ENCODE peak calls at places on chromosomes 5 and 9, in four cellular contexts. T, E, F and X are unnamed samples.
A peak's percentile ranks its signal among the peaks of the same experiment; 100 is the strongest.

GRCh38 chr9:104906441-104907277 is 21.3 kb downstream of the ABCA1 start:
- DNase-seq in T (no peak), E (peak; percentile 81), F (peak; percentile 83), X (no peak)

GRCh38 chr5:35197351-35197750 is 32.9 kb downstream of the PRLR start:
- DNase-seq in T (no peak), E (no peak), F (no peak), X (no peak)

GRCh38 chr5:177972613-177973012 is 23.4 kb downstream of the PROP1 start:
- DNase-seq in T (no peak), E (peak; percentile 7), F (no peak), X (no peak)

GRCh38 chr9:122538757-122539156 is 11.7 kb upstream of the OR1N1 start:
- DNase-seq in T (no peak), E (no peak), F (no peak), X (no peak)

GRCh38 chr5:138466900-138467710 is 1.8 kb downstream of the EGR1 start:
- DNase-seq in T (no peak), E (peak; percentile 38), F (no peak), X (no peak)

GRCh38 chr9:114387678-114388431 is at the start of gene AKNA:
- DNase-seq in T (peak; percentile 51), E (peak; percentile 79), F (peak; percentile 92), X (no peak)

GRCh38 chr5:173498286-173498685 is 118.2 kb downstream of the BOD1 start:
- DNase-seq in T (peak; percentile 9), E (peak; percentile 64), F (no peak), X (no peak)

GRCh38 chr9:132582276-132582785 is at the start of gene BARHL1:
- DNase-seq in T (no peak), E (no peak), F (no peak), X (no peak)

GRCh38 chr9:81782313-81782712 is 93.0 kb upstream of the TLE1 start:
- DNase-seq in T (no peak), E (no peak), F (no peak), X (no peak)

GRCh38 chr5:5100635-5101034 is 39.5 kb upstream of the ADAMTS16 start:
- DNase-seq in T (no peak), E (no peak), F (no peak), X (no peak)

GRCh38 chr9:127898433-127899199 is 787 bp downstream of the ST6GALNAC6 start:
- DNase-seq in T (no peak), E (peak; percentile 89), F (no peak), X (no peak)

GRCh38 chr5:72598461-72599433 is 91.5 kb upstream of the ZNF366 start:
- DNase-seq in T (no peak), E (peak; percentile 74), F (no peak), X (no peak)

GRCh38 chr5:124546643-124547042 is 199.8 kb downstream of the ZNF608 start:
- DNase-seq in T (peak; percentile 12), E (peak; percentile 35), F (no peak), X (no peak)

GRCh38 chr9:137441289-137441934 is at the start of gene ENTPD8:
- DNase-seq in T (no peak), E (no peak), F (no peak), X (peak; percentile 74)

GRCh38 chr5:155193018-155193417 is 179.5 kb downstream of the KIF4B start:
- DNase-seq in T (no peak), E (no peak), F (no peak), X (no peak)

GRCh38 chr5:108028411-108028810 is 353.5 kb downstream of the FBXL17 start:
- DNase-seq in T (peak; percentile 62), E (peak; percentile 10), F (no peak), X (no peak)

GRCh38 chr5:157303667-157304327 is 37.9 kb downstream of the CYFIP2 start:
- DNase-seq in T (no peak), E (no peak), F (no peak), X (no peak)

GRCh38 chr9:93825348-93826115 is 129.6 kb downstream of the BARX1 start:
- DNase-seq in T (no peak), E (no peak), F (no peak), X (no peak)

GRCh38 chr5:132227485-132228240 is at the start of gene P4HA2:
- DNase-seq in T (peak; percentile 76), E (peak; percentile 65), F (peak; percentile 89), X (peak; percentile 50)

GRCh38 chr9:82996931-82997330 is 66.0 kb downstream of the RASEF start:
- DNase-seq in T (no peak), E (peak; percentile 48), F (no peak), X (no peak)

GRCh38 chr9:95783426-95783975 is 92.0 kb upstream of the ERCC6L2 start:
- DNase-seq in T (no peak), E (peak; percentile 85), F (no peak), X (no peak)

GRCh38 chr5:160274483-160274931 is 37.9 kb downstream of the CCNJL start:
- DNase-seq in T (no peak), E (no peak), F (no peak), X (no peak)

GRCh38 chr5:177113566-177114424 is 19.8 kb upstream of the NSD1 start:
- DNase-seq in T (peak; percentile 78), E (peak; percentile 63), F (no peak), X (no peak)

GRCh38 chr5:851553-851952 is 767 bp upstream of the ZDHHC11 start:
- DNase-seq in T (no peak), E (no peak), F (peak; percentile 69), X (no peak)

GRCh38 chr5:73638344-73639095 is 12.5 kb downstream of the ARHGEF28 start:
- DNase-seq in T (no peak), E (peak; percentile 78), F (no peak), X (no peak)

GRCh38 chr5:164663223-164663989 is 1158.0 kb downstream of the MAT2B start:
- DNase-seq in T (no peak), E (peak; percentile 41), F (no peak), X (no peak)

GRCh38 chr9:92945796-92946195 is 1.5 kb upstream of the FGD3 start:
- DNase-seq in T (no peak), E (no peak), F (peak; percentile 58), X (no peak)

GRCh38 chr5:117657591-117657990 is 1083.0 kb upstream of the SEMA6A start:
- DNase-seq in T (no peak), E (no peak), F (no peak), X (no peak)

GRCh38 chr5:142743677-142744441 is 26.3 kb upstream of the ARHGAP26 start:
- DNase-seq in T (no peak), E (peak; percentile 31), F (no peak), X (no peak)

DNA sequence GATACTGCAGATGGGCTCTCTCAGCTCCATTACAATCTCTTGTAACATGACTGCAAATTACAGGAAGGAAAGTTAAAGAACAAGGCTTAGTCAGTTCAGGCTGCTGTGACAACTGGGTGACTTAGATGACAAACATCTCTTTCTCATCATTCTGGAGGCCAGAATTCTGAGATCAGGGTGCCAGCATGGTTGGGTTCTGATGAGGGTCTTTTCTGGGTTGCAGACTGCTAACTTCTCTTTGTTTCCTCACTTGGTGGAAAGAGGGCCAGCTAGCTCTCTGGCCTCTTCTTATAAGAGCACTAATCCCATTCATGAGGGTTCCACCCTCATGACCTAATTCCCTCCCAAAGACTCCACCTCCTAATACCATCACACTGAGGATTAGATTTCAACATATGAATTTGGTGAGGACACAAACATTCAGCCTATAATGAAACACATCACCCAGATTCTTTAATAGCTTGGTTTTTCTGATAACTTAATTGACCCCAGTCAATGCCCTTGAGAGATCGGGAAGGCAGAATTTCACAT is 73.6 kb upstream of the MAMDC2 start:
- DNase-seq in T (no peak), E (no peak), F (no peak), X (no peak)
- H3K4me3 ChIP-seq in T (no peak overlapping the region), E (no peak overlapping the region), F (no peak overlapping the region), X (no peak overlapping the region)

GRCh38 chr9:125418404-125418803 is 156.8 kb downstream of the GAPVD1 start:
- DNase-seq in T (no peak), E (peak; percentile 58), F (no peak), X (no peak)
- H3K27me3 ChIP-seq in T (no peaks in the 10 kb centered on the region), E (no peaks in the 10 kb centered on the region), F (no peaks in the 10 kb centered on the region), X (no peaks in the 10 kb centered on the region)

GRCh38 chr9:120186276-120186675 is 393.7 kb downstream of the CDK5RAP2 start:
- DNase-seq in T (no peak), E (no peak), F (no peak), X (no peak)
- H3K4me3 ChIP-seq in T (no peak overlapping the region), E (no peak overlapping the region), F (no peak overlapping the region), X (no peak overlapping the region)

GRCh38 chr9:34589371-34589655 is 211 bp downstream of the CNTFR start:
- DNase-seq in T (no peak), E (no peak), F (no peak), X (no peak)

GRCh38 chr9:34585946-34586705 is 3.4 kb downstream of the CNTFR start:
- DNase-seq in T (no peak), E (no peak), F (no peak), X (no peak)

GRCh38 chr9:34588671-34589370 is 703 bp downstream of the CNTFR start:
- DNase-seq in T (no peak), E (no peak), F (no peak), X (no peak)

GRCh38 chr9:34584970-34585369 is 4.6 kb downstream of the CNTFR start:
- DNase-seq in T (no peak), E (no peak), F (no peak), X (no peak)

DNA sequence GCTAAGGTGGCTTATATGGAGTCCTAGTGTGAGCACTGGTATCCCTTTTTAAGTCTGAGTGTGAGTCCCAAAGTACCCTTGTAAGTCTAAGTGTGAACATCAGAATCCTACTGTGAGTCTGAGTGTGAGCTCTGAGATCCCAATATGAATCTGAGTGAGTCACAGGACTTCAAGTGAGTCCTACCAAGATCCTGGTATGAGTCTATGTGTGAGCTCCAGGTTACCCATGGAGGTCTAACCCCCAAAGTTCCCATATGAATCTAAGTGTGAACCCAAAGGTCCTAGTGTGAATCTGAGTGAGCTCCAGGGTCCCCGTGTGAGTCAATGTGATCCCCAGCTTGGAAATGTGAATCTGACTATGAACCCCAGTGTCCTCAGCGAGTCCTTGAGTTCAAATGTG is 2.3 kb downstream of the CNTFR start:
- DNase-seq in T (no peak), E (no peak), F (no peak), X (no peak)
- H3K27me3 ChIP-seq in T (peaks cover 5% of the 10 kb centered on the region), E (peaks cover 93% of the 10 kb centered on the region), F (peaks cover 39% of the 10 kb centered on the region), X (peaks cover 76% of the 10 kb centered on the region)

GRCh38 chr9:90814355-90814754 is 12.7 kb downstream of the SYK start:
- DNase-seq in T (no peak), E (no peak), F (no peak), X (no peak)
- H3K4me3 ChIP-seq in T (no peak overlapping the region), E (no peak overlapping the region), F (no peak overlapping the region), X (no peak overlapping the region)

GRCh38 chr5:147344861-147345260 is 110.0 kb downstream of the STK32A start:
- DNase-seq in T (no peak), E (no peak), F (no peak), X (no peak)

GRCh38 chr5:147346006-147346561 is 111.3 kb downstream of the STK32A start:
- DNase-seq in T (no peak), E (no peak), F (no peak), X (no peak)

GRCh38 chr5:147348046-147348445 is 113.2 kb downstream of the STK32A start:
- DNase-seq in T (no peak), E (peak; percentile 34), F (no peak), X (no peak)

DNA sequence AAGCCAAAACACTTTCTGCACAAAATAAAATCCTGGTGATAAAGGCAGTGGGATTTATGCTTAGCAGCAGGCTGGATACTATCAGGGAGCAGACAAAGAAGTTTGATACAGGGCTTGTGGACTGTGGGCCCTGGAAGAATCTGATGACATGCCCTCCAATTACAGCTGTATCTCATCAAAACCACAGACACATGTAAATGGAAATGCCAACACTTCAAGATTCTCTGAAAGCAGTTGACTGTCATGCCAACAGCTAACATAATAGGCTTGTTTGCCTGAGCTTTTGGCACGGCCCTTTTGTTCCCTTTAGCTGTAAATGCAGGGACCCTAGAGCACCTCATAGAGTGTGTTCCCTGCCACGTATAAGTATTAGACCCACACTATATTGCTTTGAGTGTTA is 114.4 kb downstream of the STK32A start:
- DNase-seq in T (no peak), E (no peak), F (no peak), X (no peak)
- H3K27me3 ChIP-seq in T (peaks cover 3% of the 10 kb centered on the region), E (peaks cover 7% of the 10 kb centered on the region), F (no peaks in the 10 kb centered on the region), X (no peaks in the 10 kb centered on the region)

GRCh38 chr9:16705121-16705604 is 165.3 kb downstream of the BNC2 start:
- DNase-seq in T (peak; percentile 67), E (peak; percentile 97), F (peak; percentile 82), X (peak; percentile 55)
- H3K4me3 ChIP-seq in T (no peak overlapping the region), E (peak overlapping the region; percentile 42), F (peak overlapping the region; percentile 26), X (no peak overlapping the region)